ENCODE peak calls at places on chromosome 9, in four cellular contexts. H is Peyer's patch, G is IMR-90, J is SK-N-SH. Q is an unnamed sample. For H3K36me3 and H3K27me3, the result is how much of the 10 kb centered on the place peaks cover.

GRCh38 chr9:4262735-4263141 is 37.1 kb downstream of the GLIS3 start:
- DNase-seq in H (no peak), J (no peak), G (peak), Q (no peak)

GRCh38 chr9:114513050-114513951 is 8.0 kb upstream of the WHRN start:
- DNase-seq in J (no peak), G (no peak), H (no peak), Q (no peak)

GRCh38 chr9:35651964-35652828 is 1.5 kb upstream of the SIT1 start:
- DNase-seq in H (no peak), J (no peak), G (peak), Q (no peak)

GRCh38 chr9:129619787-129620668 is 873 bp downstream of the C9orf50 start:
- DNase-seq in G (peak), H (no peak), J (peak), Q (peak)

GRCh38 chr9:95874989-95875304 is 544 bp upstream of the ERCC6L2 start:
- DNase-seq in G (no peak), J (peak), H (peak), Q (no peak)

GRCh38 chr9:106892632-106893031 is 29.7 kb downstream of the ZNF462 start:
- DNase-seq in G (peak), J (peak), H (no peak), Q (peak)

GRCh38 chr9:135087899-135088347 is 455 bp downstream of the OLFM1 start:
- DNase-seq in H (no peak), G (no peak), J (no peak), Q (peak)

GRCh38 chr9:101026824-101027223 is 1.7 kb upstream of the PLPPR1 start:
- DNase-seq in J (no peak), H (no peak), G (no peak), Q (no peak)

GRCh38 chr9:96186601-96187011 is 115.4 kb downstream of the HSD17B3 start:
- DNase-seq in H (no peak), J (no peak), G (no peak), Q (peak)

GRCh38 chr9:124878518-124878917 is 16.6 kb downstream of the ARPC5L start:
- DNase-seq in G (no peak), J (no peak), H (no peak), Q (no peak)

GRCh38 chr9:78131969-78132687 is 100.5 kb upstream of the GNAQ start:
- DNase-seq in H (no peak), G (no peak), J (no peak), Q (no peak)

GRCh38 chr9:83066771-83067170 is 3.8 kb upstream of the RASEF start:
- DNase-seq in H (no peak), J (no peak), G (peak), Q (no peak)

GRCh38 chr9:16679327-16679821 is 191.1 kb downstream of the BNC2 start:
- DNase-seq in J (peak), G (peak), H (no peak), Q (no peak)

GRCh38 chr9:121376214-121376830 is 6.3 kb upstream of the STOM start:
- DNase-seq in H (no peak), J (peak), G (peak), Q (no peak)

GRCh38 chr9:121321039-121321503 is 49.0 kb downstream of the STOM start:
- DNase-seq in J (no peak), H (no peak), G (no peak), Q (no peak)

GRCh38 chr9:125541840-125542243 is 165.2 kb downstream of the MAPKAP1 start:
- DNase-seq in G (no peak), H (no peak), J (peak), Q (no peak)

GRCh38 chr9:136225748-136226679 is 19.6 kb downstream of the QSOX2 start:
- DNase-seq in G (peak), H (peak), J (peak), Q (peak)

GRCh38 chr9:99181621-99182020 is 40.1 kb downstream of the ALG2 start:
- DNase-seq in H (no peak), J (no peak), G (peak), Q (no peak)

GRCh38 chr9:117887383-117887782 is 183.2 kb downstream of the TLR4 start:
- DNase-seq in J (no peak), H (no peak), G (no peak), Q (no peak)

GRCh38 chr9:106993603-106994002 is 130.6 kb downstream of the ZNF462 start:
- DNase-seq in H (no peak), J (no peak), G (no peak), Q (no peak)

GRCh38 chr9:124008855-124009834 is 2.4 kb upstream of the LHX2 start:
- DNase-seq in H (no peak), G (no peak), J (no peak), Q (peak)

DNA sequence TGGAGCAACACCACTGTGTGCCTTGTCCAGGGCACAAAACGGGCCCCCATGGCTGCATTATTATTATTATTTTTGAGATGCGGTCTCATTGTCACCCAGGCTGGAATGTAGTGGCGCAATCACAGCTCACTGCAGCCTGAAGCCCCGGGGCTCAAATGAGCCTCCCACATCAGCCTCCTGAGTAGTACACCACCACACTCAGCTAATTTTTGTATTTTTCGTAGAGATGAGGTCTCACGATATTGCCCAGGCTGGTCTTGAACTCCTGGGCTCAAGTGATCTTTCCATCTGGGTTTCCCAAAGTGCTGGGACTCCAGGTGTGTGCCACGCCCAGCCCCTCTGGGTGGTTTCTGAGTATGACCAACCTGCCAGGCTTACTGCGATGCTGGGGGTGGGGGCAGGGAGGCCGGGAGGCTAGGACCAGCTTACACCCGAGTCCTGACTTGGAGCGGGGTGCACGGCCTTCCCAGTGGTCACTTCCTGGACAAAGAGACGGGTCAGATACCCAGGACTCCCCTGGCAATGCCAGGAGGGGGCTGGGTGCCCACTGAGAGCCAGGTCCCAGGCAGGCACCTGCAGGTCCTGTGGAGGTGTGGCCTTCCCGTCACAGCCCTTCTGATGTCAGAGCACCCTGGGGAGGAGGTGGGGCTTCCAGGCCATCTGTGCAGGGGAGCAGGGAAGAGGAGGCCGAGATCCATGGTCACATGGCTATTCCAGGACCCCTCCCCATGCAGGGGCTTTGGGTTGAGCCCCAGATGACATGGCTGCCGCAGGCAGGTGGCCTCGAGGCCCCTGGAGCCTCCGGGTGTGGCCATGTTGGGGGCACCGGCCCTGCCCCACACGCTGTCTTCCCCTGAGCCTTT is 8.3 kb upstream of the NRARP start:
- DNase-seq in J (peak), H (no peak), G (no peak), Q (peak)
- H3K4me3 ChIP-seq in J (no peak), H (no peak), G (no peak), Q (no peak)

GRCh38 chr9:104836235-104836634 is 72.3 kb downstream of the NIPSNAP3B start:
- DNase-seq in J (peak), H (no peak), G (peak), Q (no peak)
- H3K36me3 ChIP-seq in J (under half), H (under half), G (half or more), Q (under half)

GRCh38 chr9:38138276-38138675 is 69.2 kb upstream of the SHB start:
- DNase-seq in J (no peak), H (no peak), G (no peak), Q (no peak)

GRCh38 chr9:38142201-38142600 is 73.2 kb upstream of the SHB start:
- DNase-seq in J (no peak), G (peak), H (no peak), Q (no peak)

GRCh38 chr9:38145526-38146053 is 76.6 kb upstream of the SHB start:
- DNase-seq in H (no peak), G (no peak), J (no peak), Q (peak)

GRCh38 chr9:38144421-38144820 is 75.4 kb upstream of the SHB start:
- DNase-seq in J (peak), G (peak), H (no peak), Q (no peak)

DNA sequence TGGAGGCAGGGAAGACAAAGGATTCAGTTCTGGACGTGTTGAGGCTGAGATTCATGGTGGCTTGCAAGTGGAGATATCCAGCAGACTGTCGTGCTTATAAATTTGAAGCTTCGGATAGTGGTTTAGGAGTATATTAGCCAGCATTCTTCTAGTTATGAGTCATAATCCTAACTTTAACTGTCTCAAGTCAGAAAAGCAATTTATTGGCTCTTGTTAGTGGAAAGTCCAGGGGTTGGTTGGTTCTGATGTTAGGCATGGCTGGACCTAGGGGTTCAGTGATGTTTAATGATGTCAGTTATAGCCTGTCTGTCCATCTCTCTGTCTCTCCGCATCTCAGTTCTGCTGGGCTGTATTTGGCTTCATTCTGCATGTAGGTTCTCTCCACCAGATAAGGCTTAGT is 72.7 kb upstream of the SHB start:
- DNase-seq in J (no peak), H (no peak), G (peak), Q (no peak)
- H3K27me3 ChIP-seq in J (under half), H (under half), G (under half), Q (under half)

DNA sequence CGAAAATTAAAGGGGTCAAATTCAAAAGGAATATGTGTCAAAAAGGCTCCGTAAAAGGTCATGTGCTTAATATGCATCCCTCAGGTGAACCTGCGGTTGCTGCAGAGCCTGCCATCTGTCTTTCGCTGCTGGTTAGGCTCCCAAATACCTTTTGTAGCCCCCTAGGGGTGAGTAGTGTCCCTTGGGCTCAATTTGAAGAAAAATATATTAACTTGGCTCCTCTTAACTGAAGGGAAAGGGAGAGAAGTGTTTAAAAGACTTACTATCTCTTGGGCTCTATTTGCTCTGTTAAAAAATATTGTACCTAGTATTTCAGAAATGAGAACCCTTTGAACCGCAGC is 176.5 kb upstream of the ADAMTSL1 start:
- DNase-seq in J (peak), G (no peak), H (no peak), Q (peak)
- H3K4me3 ChIP-seq in J (no peak), G (no peak), H (no peak), Q (no peak)

GRCh38 chr9:19087601-19088000 is 15.1 kb downstream of the HAUS6 start:
- DNase-seq in H (no peak), G (peak), J (no peak), Q (no peak)
- H3K36me3 ChIP-seq in H (under half), G (under half), J (half or more), Q (under half)

Q was measured in H7.